ENCODE peak calls at places on chromosome 15, in eight cellular contexts. Z is brain microvascular endothelial cell, K is stomach, Y is PC-3, G is GM23248, T is GM23338, F is OCI-LY7, C is K562. B is an unnamed sample.

GRCh38 chr15:31357148-31357547 is 30.5 kb downstream of the KLF13 start:
- DNase-seq in Y (no peak), C (no peak), G (no peak), F (peak; percentile 44), Z (no peak), K (no peak), T (no peak), B (no peak)

GRCh38 chr15:25766421-25766820 is 96.7 kb downstream of the ATP10A start:
- DNase-seq in T (no peak), C (no peak), Y (no peak), Z (no peak), K (no peak), F (no peak), G (no peak), B (no peak)

GRCh38 chr15:70608156-70608555 is 155.2 kb downstream of the UACA start:
- DNase-seq in K (no peak), Z (no peak), C (no peak), Y (no peak), G (no peak), T (peak; percentile 57), F (no peak), B (peak; percentile 66)

GRCh38 chr15:81160312-81161214 is 26.5 kb downstream of the CFAP161 start:
- DNase-seq in T (no peak), G (peak; percentile 86), Y (no peak), F (no peak), Z (peak; percentile 67), C (no peak), K (no peak), B (peak; percentile 56)

GRCh38 chr15:67998599-67999122 is 55.5 kb upstream of the PIAS1 start:
- DNase-seq in T (no peak), C (no peak), Z (peak; percentile 37), F (no peak), K (peak; percentile 76), Y (peak; percentile 85), G (peak; percentile 66), B (no peak)

GRCh38 chr15:61382927-61383326 is 153.8 kb upstream of the RORA start:
- DNase-seq in C (no peak), Y (no peak), F (no peak), G (peak; percentile 58), T (no peak), Z (no peak), K (no peak), B (no peak)

GRCh38 chr15:74653426-74654082 is 37.9 kb downstream of the CLK3 start:
- DNase-seq in G (peak; percentile 79), Y (peak; percentile 84), T (no peak), K (peak; percentile 63), C (no peak), F (peak; percentile 26), Z (peak; percentile 53), B (no peak)

GRCh38 chr15:49495993-49496747 is 73.1 kb downstream of the FGF7 start:
- DNase-seq in G (peak; percentile 57), Y (peak; percentile 60), T (no peak), Z (no peak), F (no peak), K (no peak), C (no peak), B (no peak)

GRCh38 chr15:80673561-80674244 is 21.4 kb upstream of the ABHD17C start:
- DNase-seq in G (no peak), F (no peak), K (no peak), Z (no peak), C (no peak), Y (no peak), T (peak; percentile 25), B (no peak)

GRCh38 chr15:52730163-52730562 is 51.0 kb upstream of the ATOSA start:
- DNase-seq in Y (peak; percentile 34), F (peak; percentile 95), T (no peak), C (no peak), K (no peak), Z (no peak), G (peak; percentile 64), B (no peak)

GRCh38 chr15:75112848-75113492 is 88.7 kb upstream of the C15orf39 start:
- DNase-seq in F (no peak), T (no peak), G (no peak), Y (no peak), C (no peak), K (no peak), Z (no peak), B (no peak)

GRCh38 chr15:77530576-77530975 is 102.1 kb downstream of the LINGO1 start:
- DNase-seq in K (no peak), C (no peak), G (no peak), Y (no peak), Z (no peak), T (no peak), F (no peak), B (no peak)

GRCh38 chr15:33720952-33721351 is 247.3 kb upstream of the CHRM5 start:
- DNase-seq in Z (peak; percentile 82), K (no peak), G (peak; percentile 86), F (no peak), Y (peak; percentile 90), C (no peak), T (no peak), B (no peak)
- H3K27ac ChIP-seq in Z (peak overlapping the region; percentile 71), K (no peak overlapping the region), G (peak overlapping the region; percentile 4), F (no peak overlapping the region), Y (peak overlapping the region; percentile 70), C (no peak overlapping the region), T (no peak overlapping the region), B (no peak overlapping the region)

DNA sequence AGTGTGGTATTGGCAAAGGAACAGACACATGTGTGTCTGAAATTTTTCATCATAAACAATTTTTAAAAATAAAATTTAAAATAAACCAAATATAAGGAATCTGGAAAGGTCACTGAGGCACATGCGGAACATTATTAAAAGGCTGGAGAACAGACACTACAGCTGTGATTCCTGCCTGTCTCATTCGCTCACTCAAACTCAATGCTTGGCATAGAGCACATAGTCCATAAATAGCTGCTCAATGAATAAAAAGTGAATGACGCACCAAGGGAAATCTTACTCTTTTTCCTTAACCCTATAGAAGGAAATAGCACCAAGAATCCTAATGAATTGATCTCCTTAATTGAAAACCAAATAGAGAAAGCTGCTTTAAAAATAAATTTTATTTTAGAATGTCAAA is 98.4 kb downstream of the FSIP1 start:
- DNase-seq in Z (peak; percentile 28), K (no peak), F (no peak), T (no peak), C (no peak), G (peak; percentile 56), Y (no peak), B (no peak)
- H3K27ac ChIP-seq in Z (no peak overlapping the region), K (no peak overlapping the region), F (no peak overlapping the region), T (no peak overlapping the region), C (no peak overlapping the region), G (no peak overlapping the region), Y (no peak overlapping the region), B (no peak overlapping the region)

DNA sequence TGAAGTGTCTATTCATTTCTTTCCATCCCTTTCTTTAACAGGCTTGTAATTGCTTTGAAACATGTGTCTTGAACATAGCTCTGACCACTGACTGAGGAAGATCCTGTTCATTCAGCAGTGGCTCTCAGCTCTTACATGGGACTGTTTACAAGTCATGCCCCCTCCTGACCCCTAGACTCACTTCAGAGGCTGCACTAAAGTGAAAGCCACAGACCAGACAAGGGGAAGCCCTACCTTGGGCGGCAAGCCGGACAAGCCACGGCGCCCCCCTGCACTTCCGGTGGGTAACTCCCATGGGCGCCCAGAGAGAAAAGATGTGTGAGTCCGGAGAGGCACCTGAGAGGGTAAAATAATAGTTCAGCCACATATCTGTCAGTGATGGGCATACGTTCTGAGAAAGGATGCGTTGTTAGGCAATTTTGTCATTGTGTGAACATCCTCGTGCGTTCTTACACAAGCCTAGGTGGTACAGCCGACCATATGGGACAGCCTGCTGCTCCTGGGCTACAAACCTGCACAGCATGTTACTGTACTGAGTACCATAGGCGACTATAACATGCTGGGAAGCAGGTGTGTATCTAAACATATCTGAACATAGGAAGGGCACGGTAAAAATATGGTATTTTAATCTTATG is 116.2 kb downstream of the CHSY1 start:
- DNase-seq in K (no peak), T (no peak), G (no peak), Z (no peak), C (no peak), Y (no peak), F (peak; percentile 19), B (no peak)
- H3K27ac ChIP-seq in K (no peak overlapping the region), T (no peak overlapping the region), G (no peak overlapping the region), Z (no peak overlapping the region), C (no peak overlapping the region), Y (no peak overlapping the region), F (no peak overlapping the region), B (no peak overlapping the region)

GRCh38 chr15:56496635-56497034 is 31.7 kb upstream of the MNS1 start:
- DNase-seq in T (peak; percentile 76), G (peak; percentile 73), Y (peak; percentile 73), F (peak; percentile 88), C (peak; percentile 54), Z (peak; percentile 57), K (no peak), B (no peak)
- H3K27ac ChIP-seq in T (no peak overlapping the region), G (no peak overlapping the region), Y (no peak overlapping the region), F (no peak overlapping the region), C (no peak overlapping the region), Z (no peak overlapping the region), K (no peak overlapping the region), B (no peak overlapping the region)

GRCh38 chr15:91892417-91892816 is 38.9 kb downstream of the SLCO3A1 start:
- DNase-seq in K (no peak), G (no peak), Y (no peak), T (no peak), Z (no peak), C (no peak), F (no peak), B (no peak)

GRCh38 chr15:91890614-91891013 is 37.1 kb downstream of the SLCO3A1 start:
- DNase-seq in Z (no peak), C (no peak), F (no peak), K (no peak), T (no peak), Y (peak; percentile 77), G (peak; percentile 62), B (no peak)

GRCh38 chr15:91889143-91889815 is 35.8 kb downstream of the SLCO3A1 start:
- DNase-seq in C (no peak), Z (no peak), T (no peak), F (no peak), Y (no peak), G (no peak), K (no peak), B (no peak)

GRCh38 chr15:91891788-91892187 is 38.3 kb downstream of the SLCO3A1 start:
- DNase-seq in G (no peak), Y (no peak), C (no peak), K (no peak), Z (no peak), T (no peak), F (no peak), B (no peak)

GRCh38 chr15:91891101-91891500 is 37.6 kb downstream of the SLCO3A1 start:
- DNase-seq in G (no peak), K (no peak), C (no peak), T (no peak), Z (no peak), F (no peak), Y (no peak), B (no peak)
- H3K27ac ChIP-seq in G (no peak overlapping the region), K (no peak overlapping the region), C (no peak overlapping the region), T (no peak overlapping the region), Z (no peak overlapping the region), F (no peak overlapping the region), Y (peak overlapping the region; percentile 48), B (no peak overlapping the region)

GRCh38 chr15:69160976-69161877 is 792 bp downstream of the GLCE start:
- DNase-seq in Z (no peak), C (peak; percentile 21), G (peak; percentile 56), Y (peak; percentile 13), K (peak; percentile 29), T (peak; percentile 62), F (peak; percentile 45), B (peak; percentile 39)
- H3K27ac ChIP-seq in Z (no peak overlapping the region), C (peak overlapping the region; percentile 37), G (peak overlapping the region; percentile 29), Y (no peak overlapping the region), K (peak overlapping the region; percentile 91), T (no peak overlapping the region), F (no peak overlapping the region), B (peak overlapping the region; percentile 64)

B was measured in ovary.